ENCODE peak calls at places on chromosome 7, in four cellular contexts. H is keratinocyte, O is IMR-90, L is HCT116. M is an unnamed sample.
A peak's percentile ranks its signal among the peaks of the same experiment; 100 is the strongest.

GRCh38 chr7:157710396-157710795 is 373.6 kb downstream of the DNAJB6 start:
- DNase-seq in H (no peak), O (no peak), L (no peak), M (no peak)

GRCh38 chr7:11168622-11169170 is 195.0 kb downstream of the PHF14 start:
- DNase-seq in H (no peak), O (no peak), L (no peak), M (no peak)

GRCh38 chr7:141698247-141699015 is 3.5 kb downstream of the DENND11 start:
- DNase-seq in H (no peak), L (no peak), O (no peak), M (no peak)

GRCh38 chr7:20776942-20777341 is 9.7 kb downstream of the SP8 start:
- DNase-seq in O (no peak), H (no peak), L (no peak), M (no peak)

GRCh38 chr7:23477962-23478866 is 7.9 kb upstream of the IGF2BP3 start:
- DNase-seq in L (no peak), H (no peak), O (no peak), M (no peak)

GRCh38 chr7:5533821-5534367 is 110.3 kb upstream of the TNRC18 start:
- DNase-seq in O (no peak), L (no peak), H (no peak), M (no peak)

GRCh38 chr7:116328161-116328560 is 117.8 kb downstream of the TES start:
- DNase-seq in H (no peak), L (no peak), O (no peak), M (no peak)

GRCh38 chr7:118420888-118421287 is 196.4 kb downstream of the ANKRD7 start:
- DNase-seq in O (no peak), H (no peak), L (no peak), M (no peak)

GRCh38 chr7:1466524-1467271 is 7.4 kb upstream of the MICALL2 start:
- DNase-seq in L (no peak), H (no peak), O (peak; percentile 41), M (peak; percentile 42)

GRCh38 chr7:116499168-116500070 is at the start of gene CAV2:
- DNase-seq in H (peak; percentile 77), O (peak; percentile 48), L (peak; percentile 74), M (peak; percentile 41)

GRCh38 chr7:24025765-24026164 is 258.2 kb upstream of the NPY start:
- DNase-seq in H (no peak), L (no peak), O (no peak), M (no peak)

GRCh38 chr7:22001345-22002004 is 55.8 kb upstream of the CDCA7L start:
- DNase-seq in L (peak; percentile 36), H (peak; percentile 61), O (peak; percentile 80), M (peak; percentile 80)

GRCh38 chr7:125147047-125147446 is 217.4 kb upstream of the POT1 start:
- DNase-seq in H (no peak), L (no peak), O (no peak), M (no peak)

GRCh38 chr7:3194501-3195141 is 106.4 kb upstream of the SDK1 start:
- DNase-seq in L (no peak), O (peak; percentile 89), H (no peak), M (peak; percentile 96)

GRCh38 chr7:89549768-89550167 is 604.5 kb upstream of the STEAP1 start:
- DNase-seq in O (no peak), L (no peak), H (no peak), M (no peak)

GRCh38 chr7:1043552-1044188 is 676 bp upstream of the GPR146 start:
- DNase-seq in H (no peak), L (no peak), O (no peak), M (no peak)

GRCh38 chr7:2211926-2212325 is 20.8 kb downstream of the MAD1L1 start:
- DNase-seq in L (no peak), H (no peak), O (no peak), M (no peak)

GRCh38 chr7:7977774-7978173 is 9.2 kb downstream of the GLCCI1 start:
- DNase-seq in H (no peak), O (peak; percentile 55), L (no peak), M (peak; percentile 61)

GRCh38 chr7:92762853-92763252 is 73.5 kb downstream of the CDK6 start:
- DNase-seq in L (no peak), O (no peak), H (no peak), M (no peak)

GRCh38 chr7:111510584-111511378 is 51.5 kb downstream of the IMMP2L start:
- DNase-seq in L (no peak), H (no peak), O (no peak), M (no peak)

GRCh38 chr7:123966936-123967335 is 41.9 kb downstream of the SPAM1 start:
- DNase-seq in H (no peak), L (no peak), O (no peak), M (no peak)

GRCh38 chr7:55307123-55307916 is 57.8 kb upstream of the LANCL2 start:
- DNase-seq in L (peak; percentile 3), O (peak; percentile 12), H (no peak), M (peak; percentile 21)

GRCh38 chr7:157686285-157686894 is 349.6 kb downstream of the DNAJB6 start:
- DNase-seq in L (no peak), O (no peak), H (no peak), M (peak; percentile 27)

GRCh38 chr7:141550694-141551079 is 523 bp upstream of the AGK start:
- DNase-seq in L (no peak), O (no peak), H (no peak), M (no peak)

GRCh38 chr7:17312641-17313040 is 14.2 kb downstream of the AHR start:
- DNase-seq in O (no peak), H (no peak), L (no peak), M (no peak)

GRCh38 chr7:46317256-46317655 is 396.2 kb upstream of the IGFBP3 start:
- DNase-seq in L (no peak), O (peak; percentile 46), H (no peak), M (peak; percentile 17)

GRCh38 chr7:89681448-89681847 is 472.8 kb upstream of the STEAP1 start:
- DNase-seq in L (no peak), O (no peak), H (no peak), M (no peak)

GRCh38 chr7:95276114-95276513 is 48.2 kb downstream of the PON1 start:
- DNase-seq in O (no peak), L (no peak), H (no peak), M (no peak)

GRCh38 chr7:64729089-64729848 is 63.3 kb downstream of the ZNF107 start:
- DNase-seq in L (no peak), O (no peak), H (no peak), M (no peak)

GRCh38 chr7:98400538-98401427 is at the start of gene BAIAP2L1:
- DNase-seq in O (peak; percentile 49), H (peak; percentile 52), L (peak; percentile 82), M (peak; percentile 20)

GRCh38 chr7:142871260-142872105 is 14.1 kb downstream of the TRPV6 start:
- DNase-seq in H (no peak), O (no peak), L (no peak), M (no peak)

GRCh38 chr7:112381311-112382091 is 68.8 kb upstream of the IFRD1 start:
- DNase-seq in L (no peak), H (no peak), O (no peak), M (no peak)

GRCh38 chr7:67402280-67402679 is 405.6 kb downstream of the TYW1 start:
- DNase-seq in H (no peak), O (no peak), L (no peak), M (no peak)

GRCh38 chr7:22240904-22241571 is 115.9 kb downstream of the RAPGEF5 start:
- DNase-seq in H (no peak), L (no peak), O (no peak), M (no peak)

GRCh38 chr7:26535483-26536069 is 243.9 kb downstream of the SNX10 start:
- DNase-seq in L (no peak), H (no peak), O (no peak), M (no peak)

GRCh38 chr7:129782257-129783096 is 170.3 kb downstream of the UBE2H start:
- DNase-seq in L (no peak), O (no peak), H (no peak), M (no peak)

GRCh38 chr7:129779602-129780256 is 168.2 kb downstream of the NRF1 start:
- DNase-seq in H (peak; percentile 9), O (no peak), L (peak; percentile 61), M (no peak)

GRCh38 chr7:129780257-129781127 is 169.0 kb downstream of the NRF1 start:
- DNase-seq in L (peak; percentile 75), H (peak; percentile 46), O (no peak), M (no peak)

GRCh38 chr7:129781856-129782256 is 170.3 kb downstream of the NRF1 start:
- DNase-seq in O (no peak), L (no peak), H (no peak), M (no peak)

GRCh38 chr7:129781128-129781855 is 169.8 kb downstream of the NRF1 start:
- DNase-seq in O (no peak), H (no peak), L (peak; percentile 7), M (no peak)
- H3K9ac ChIP-seq in O (no peak overlapping the region), H (peak overlapping the region; percentile 75), L (peak overlapping the region; percentile 76), M (no peak overlapping the region)

GRCh38 chr7:43590862-43591550 is 8.1 kb downstream of the STK17A start:
- DNase-seq in H (no peak), O (no peak), L (no peak), M (no peak)

GRCh38 chr7:43589728-43590127 is 6.8 kb downstream of the STK17A start:
- DNase-seq in O (no peak), L (no peak), H (no peak), M (no peak)

GRCh38 chr7:43593010-43593409 is 10.1 kb downstream of the STK17A start:
- DNase-seq in L (no peak), H (no peak), O (no peak), M (no peak)

GRCh38 chr7:43592321-43592720 is 9.4 kb downstream of the STK17A start:
- DNase-seq in H (no peak), O (no peak), L (no peak), M (no peak)

DNA sequence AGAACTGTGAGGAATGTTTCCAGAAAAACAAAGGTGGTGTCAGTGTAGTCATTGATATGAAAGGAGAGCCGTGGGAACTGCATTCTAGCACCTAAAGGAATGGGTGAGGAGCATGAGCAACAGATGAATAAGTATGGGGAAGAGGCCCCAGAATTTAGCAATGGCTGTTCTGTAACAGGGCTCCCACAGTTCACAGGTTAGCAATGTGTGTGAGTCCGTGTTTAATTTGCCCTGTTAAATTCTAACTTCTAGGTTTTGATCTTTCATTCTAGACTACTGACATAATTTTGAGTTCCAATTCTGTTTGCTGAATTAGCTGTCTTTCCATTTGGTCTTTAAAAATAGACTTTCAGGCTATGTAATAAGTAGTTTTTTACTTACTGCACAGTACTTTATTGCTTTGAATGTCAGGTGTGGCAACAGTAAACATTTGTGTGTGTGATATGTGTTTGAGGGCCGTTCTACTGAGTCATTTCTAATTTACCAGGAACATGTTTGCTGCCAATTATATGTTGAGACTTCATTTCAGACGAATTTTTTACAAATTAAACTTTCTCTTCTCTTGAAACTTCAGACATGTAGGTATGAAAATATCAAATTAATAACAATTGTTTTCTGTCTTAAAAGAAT is 8.8 kb downstream of the STK17A start:
- DNase-seq in L (no peak), O (peak; percentile 29), H (no peak), M (peak; percentile 55)
- H3K9ac ChIP-seq in L (no peak overlapping the region), O (no peak overlapping the region), H (peak overlapping the region; percentile 56), M (no peak overlapping the region)

GRCh38 chr7:151104411-151105235 is 18.3 kb downstream of the AGAP3 start:
- DNase-seq in H (no peak), O (peak; percentile 89), L (no peak), M (peak; percentile 93)
- H3K9ac ChIP-seq in H (no peak overlapping the region), O (no peak overlapping the region), L (no peak overlapping the region), M (peak overlapping the region; percentile 4)

DNA sequence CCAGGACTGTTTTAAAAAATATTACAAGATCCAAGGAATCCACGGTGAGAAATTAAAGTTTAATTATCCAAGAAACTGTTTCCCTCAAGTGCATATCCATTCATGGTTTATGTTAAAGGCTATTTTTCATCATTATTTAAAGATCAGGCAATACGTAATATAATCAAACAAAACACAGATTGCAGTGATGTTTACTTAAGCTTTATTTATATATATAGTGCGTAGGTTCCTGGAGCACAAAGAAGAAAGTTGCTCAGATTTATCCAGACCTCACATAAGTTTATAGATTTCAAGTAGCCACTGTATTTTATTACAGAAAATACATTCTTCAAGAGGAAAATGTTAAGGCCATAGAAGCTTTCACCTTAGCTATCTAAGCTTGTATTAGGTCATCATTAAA is 210.0 kb upstream of the KLF14 start:
- DNase-seq in O (peak; percentile 85), H (no peak), L (no peak), M (no peak)
- H3K9ac ChIP-seq in O (peak overlapping the region; percentile 29), H (peak overlapping the region; percentile 81), L (peak overlapping the region; percentile 63), M (peak overlapping the region; percentile 94)